ENCODE peak calls at places on chromosomes 1 and 21, in eight cellular contexts. Z is left ventricle myocardium inferior; J is fibroblast of villous mesenchyme; C is neural progenitor cell; A is heart right ventricle; B is CD8-positive, alpha-beta T cell; M is PC-3; V is endothelial cell of umbilical vein. K is an unnamed sample.

GRCh38 chr1:104387716-104388508 is 638.2 kb downstream of the AMY1C start:
- DNase-seq in C (no peak), Z (no peak), J (no peak), V (no peak), A (no peak), B (no peak), M (peak), K (no peak)

GRCh38 chr1:201463071-201463552 is 5.9 kb downstream of the PHLDA3 start:
- DNase-seq in M (peak), A (no peak), B (no peak), C (peak), V (no peak), J (no peak), Z (no peak), K (no peak)

GRCh38 chr1:50300303-50300702 is 122.9 kb downstream of the DMRTA2 start:
- DNase-seq in A (no peak), V (no peak), J (no peak), C (no peak), B (no peak), Z (no peak), M (no peak), K (no peak)

GRCh38 chr1:93000291-93000690 is 39.0 kb upstream of the DIPK1A start:
- DNase-seq in J (no peak), Z (no peak), B (no peak), A (no peak), V (no peak), M (no peak), C (peak), K (no peak)

GRCh38 chr1:151266315-151266714 is 11.8 kb downstream of the PSMD4 start:
- DNase-seq in B (no peak), C (no peak), Z (no peak), V (no peak), J (no peak), M (no peak), A (no peak), K (no peak)

GRCh38 chr21:46054447-46054846 is 43.5 kb upstream of the COL6A2 start:
- DNase-seq in M (no peak), V (no peak), A (no peak), Z (no peak), C (peak), J (peak), B (no peak), K (peak)

GRCh38 chr1:54265126-54265525 is 65.2 kb downstream of the MRPL37 start:
- DNase-seq in V (no peak), B (no peak), J (no peak), C (no peak), Z (no peak), A (no peak), M (no peak), K (no peak)

GRCh38 chr1:16075337-16076002 is 2.0 kb upstream of the FAM131C start:
- DNase-seq in C (no peak), V (no peak), B (no peak), A (peak), M (peak), J (peak), Z (peak), K (peak)

GRCh38 chr1:87730274-87731222 is 401.9 kb downstream of the LMO4 start:
- DNase-seq in C (no peak), M (no peak), B (no peak), Z (no peak), A (no peak), J (no peak), V (no peak), K (no peak)

GRCh38 chr1:19450811-19451564 is 34.4 kb downstream of the CAPZB start:
- DNase-seq in M (peak), C (no peak), B (no peak), Z (no peak), J (peak), V (peak), A (no peak), K (peak)

GRCh38 chr1:154755858-154756730 is 114.0 kb downstream of the KCNN3 start:
- DNase-seq in B (no peak), V (no peak), A (no peak), Z (no peak), M (peak), C (no peak), J (no peak), K (peak)

GRCh38 chr1:77281491-77282186 is at the start of gene AK5:
- DNase-seq in M (peak), Z (peak), A (peak), V (peak), C (peak), B (peak), J (peak), K (peak)

GRCh38 chr1:29832471-29832870 is 596.1 kb downstream of the PTPRU start:
- DNase-seq in C (no peak), V (no peak), M (no peak), Z (no peak), B (no peak), A (no peak), J (no peak), K (no peak)

GRCh38 chr1:229694053-229694693 is 68.1 kb downstream of the URB2 start:
- DNase-seq in V (no peak), Z (peak), J (peak), B (no peak), A (peak), C (peak), M (no peak), K (peak)

GRCh38 chr1:45503462-45504360 is 3.6 kb downstream of the MMACHC start:
- DNase-seq in C (no peak), M (no peak), J (no peak), V (no peak), B (no peak), Z (no peak), A (no peak), K (no peak)

GRCh38 chr1:43856188-43856587 is 77.4 kb upstream of the ARTN start:
- DNase-seq in V (no peak), J (no peak), A (no peak), M (no peak), B (no peak), C (no peak), Z (no peak), K (no peak)

GRCh38 chr1:160081261-160081936 is at the start of gene KCNJ9:
- DNase-seq in Z (no peak), J (no peak), V (no peak), B (no peak), A (no peak), M (no peak), C (peak), K (no peak)

GRCh38 chr1:93659805-93660479 is 21.7 kb downstream of the BCAR3 start:
- DNase-seq in A (peak), M (no peak), V (no peak), J (peak), Z (peak), C (no peak), B (no peak), K (no peak)

GRCh38 chr1:226793620-226794276 is 54.7 kb upstream of the ITPKB start:
- DNase-seq in B (no peak), J (no peak), Z (no peak), A (no peak), C (no peak), M (no peak), V (peak), K (no peak)

GRCh38 chr21:45282283-45283018 is 5.2 kb downstream of the POFUT2 start:
- DNase-seq in M (no peak), V (no peak), B (no peak), A (no peak), C (no peak), Z (no peak), J (no peak), K (no peak)

GRCh38 chr1:182589520-182589919 is 464 bp upstream of the RNASEL start:
- DNase-seq in V (no peak), Z (no peak), C (no peak), B (no peak), J (no peak), A (no peak), M (no peak), K (no peak)

GRCh38 chr1:78607334-78607927 is 12.8 kb upstream of the IFI44L start:
- DNase-seq in J (peak), C (peak), A (no peak), M (peak), Z (no peak), V (peak), B (no peak), K (peak)

GRCh38 chr21:16117331-16117730 is 387.5 kb downstream of the USP25 start:
- DNase-seq in A (no peak), Z (no peak), V (peak), B (no peak), J (peak), M (no peak), C (no peak), K (peak)

GRCh38 chr1:93805027-93805426 is 74.0 kb downstream of the DNTTIP2 start:
- DNase-seq in B (no peak), A (no peak), V (peak), C (no peak), M (peak), J (peak), Z (no peak), K (no peak)

GRCh38 chr1:245822997-245823396 is 668.2 kb downstream of the KIF26B start:
- DNase-seq in J (peak), A (no peak), Z (no peak), M (peak), V (no peak), C (no peak), B (no peak), K (peak)

GRCh38 chr1:206508956-206509355 is 1.6 kb downstream of the RASSF5 start:
- DNase-seq in B (no peak), A (no peak), V (no peak), M (no peak), Z (no peak), J (peak), C (no peak), K (peak)

GRCh38 chr1:11676386-11677103 is 4.4 kb downstream of the MAD2L2 start:
- DNase-seq in B (no peak), M (no peak), A (no peak), C (no peak), Z (no peak), V (no peak), J (no peak), K (no peak)

GRCh38 chr1:57186455-57186854 is 220.6 kb upstream of the C8B start:
- DNase-seq in B (no peak), V (no peak), J (no peak), Z (no peak), A (no peak), M (no peak), C (no peak), K (no peak)

GRCh38 chr1:94694234-94694915 is 125.8 kb upstream of the SLC44A3 start:
- DNase-seq in C (no peak), B (no peak), M (no peak), A (no peak), Z (no peak), V (no peak), J (no peak), K (no peak)

GRCh38 chr1:150764617-150765090 is 924 bp downstream of the CTSS start:
- DNase-seq in C (no peak), M (peak), A (no peak), B (no peak), Z (no peak), J (peak), V (peak), K (peak)

GRCh38 chr1:200739499-200740290 is 1.0 kb downstream of the CAMSAP2 start:
- DNase-seq in J (peak), V (peak), Z (no peak), A (peak), C (peak), B (no peak), M (peak), K (no peak)

GRCh38 chr1:244863491-244864252 is 671 bp downstream of the HNRNPU start:
- DNase-seq in M (no peak), A (peak), B (no peak), C (no peak), Z (peak), J (peak), V (no peak), K (no peak)

GRCh38 chr21:25964009-25964408 is 206.6 kb downstream of the APP start:
- DNase-seq in C (no peak), J (no peak), Z (no peak), A (no peak), M (peak), B (no peak), V (peak), K (peak)

GRCh38 chr1:109193653-109194590 is 19.8 kb upstream of the SARS1 start:
- DNase-seq in Z (no peak), M (peak), J (peak), B (peak), V (peak), C (peak), A (peak), K (peak)

GRCh38 chr21:38667466-38667865 is 138.3 kb upstream of the ETS2 start:
- DNase-seq in B (no peak), J (no peak), Z (no peak), C (no peak), A (no peak), V (no peak), M (no peak), K (no peak)

GRCh38 chr21:38668067-38668466 is 137.7 kb upstream of the ETS2 start:
- DNase-seq in V (no peak), M (no peak), Z (no peak), J (no peak), A (no peak), B (no peak), C (no peak), K (no peak)

GRCh38 chr21:38668501-38668900 is 137.2 kb upstream of the ETS2 start:
- DNase-seq in V (no peak), J (no peak), B (no peak), C (no peak), A (no peak), Z (no peak), M (no peak), K (no peak)

GRCh38 chr21:38671716-38672115 is 134.0 kb upstream of the ETS2 start:
- DNase-seq in V (no peak), C (no peak), M (no peak), A (no peak), Z (no peak), B (no peak), J (peak), K (peak)

GRCh38 chr21:38669186-38669585 is 136.5 kb upstream of the ETS2 start:
- DNase-seq in B (no peak), M (peak), J (peak), C (peak), A (no peak), V (peak), Z (no peak), K (peak)
- TF ChIP-seq CTCF in B (no peak), M (peak), J (peak), C (peak), A (peak), V (peak), Z (peak), K (peak)

GRCh38 chr1:1080122-1080753 is 6.1 kb upstream of the RNF223 start:
- DNase-seq in M (peak), A (peak), B (no peak), V (peak), Z (peak), J (peak), C (peak), K (peak)
- H3K4me3 ChIP-seq in M (peak), A (peak), B (no peak), V (no peak), Z (peak), J (peak), C (peak), K (peak)

DNA sequence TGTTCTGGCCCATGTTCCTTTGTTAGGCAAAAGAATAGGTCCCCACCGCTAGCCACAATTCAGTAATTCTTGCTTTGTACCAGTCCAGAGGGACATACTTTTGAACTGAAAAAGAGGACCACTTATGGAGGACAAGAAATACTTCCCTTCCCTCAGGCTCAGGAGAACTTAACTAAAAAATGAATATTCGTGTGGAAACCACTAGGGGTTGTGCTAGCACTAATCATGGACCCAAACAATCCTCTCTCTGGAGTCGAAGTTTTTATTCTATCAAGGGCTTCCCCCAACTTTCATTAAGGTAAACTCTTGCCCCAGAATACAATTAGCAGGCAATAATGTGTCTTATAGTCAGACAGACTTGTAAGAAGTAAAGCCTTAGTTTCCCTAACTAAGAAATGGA is 19.3 kb downstream of the TNFSF4 start:
- DNase-seq in C (no peak), V (no peak), A (no peak), B (no peak), M (peak), Z (no peak), J (no peak), K (no peak)
- TF ChIP-seq CTCF in C (no peak), V (no peak), A (no peak), B (no peak), M (peak), Z (no peak), J (no peak), K (no peak)

DNA sequence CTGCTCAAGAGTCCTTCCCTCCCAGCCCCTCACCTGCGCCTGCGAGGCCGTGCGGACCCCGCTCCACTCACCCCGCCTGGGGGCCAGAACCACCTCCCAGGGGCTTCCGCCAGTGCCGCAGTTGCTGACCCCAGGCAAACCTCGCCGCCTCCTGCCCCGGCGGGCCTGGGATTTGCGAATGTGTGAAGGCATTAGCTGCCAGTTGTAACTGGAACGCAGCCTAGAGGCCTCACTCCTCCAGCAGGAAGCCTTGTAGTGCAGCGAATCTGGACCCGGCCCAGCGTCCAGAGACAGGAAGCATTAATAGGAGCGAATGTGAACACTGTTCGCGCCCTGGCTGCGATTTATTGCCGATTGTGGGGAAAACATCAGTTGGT is 140.9 kb upstream of the ARHGEF16 start:
- DNase-seq in C (peak), B (no peak), A (peak), M (peak), V (peak), J (peak), Z (peak), K (peak)
- H3K4me3 ChIP-seq in C (no peak), B (no peak), A (peak), M (no peak), V (no peak), J (no peak), Z (peak), K (no peak)

GRCh38 chr1:110478886-110479285 is 27.9 kb downstream of the PROK1 start:
- DNase-seq in V (no peak), Z (no peak), A (no peak), C (no peak), B (no peak), M (no peak), J (no peak), K (no peak)

GRCh38 chr1:110478241-110478640 is 27.3 kb downstream of the PROK1 start:
- DNase-seq in A (no peak), C (no peak), B (no peak), M (no peak), Z (no peak), V (no peak), J (no peak), K (no peak)

GRCh38 chr1:110477041-110477440 is 26.1 kb downstream of the PROK1 start:
- DNase-seq in A (no peak), V (peak), B (no peak), J (peak), C (no peak), M (peak), Z (no peak), K (peak)

GRCh38 chr1:110476028-110476765 is 25.2 kb downstream of the PROK1 start:
- DNase-seq in Z (no peak), M (no peak), A (no peak), V (peak), B (no peak), C (no peak), J (peak), K (peak)

GRCh38 chr1:110477445-110477957 is 26.6 kb downstream of the PROK1 start:
- DNase-seq in J (no peak), B (no peak), A (no peak), Z (no peak), M (no peak), C (peak), V (no peak), K (no peak)
- TF ChIP-seq CTCF in J (peak), B (no peak), A (no peak), Z (no peak), M (peak), C (peak), V (no peak), K (peak)

GRCh38 chr1:6181347-6181770 is 1.2 kb upstream of the CHD5 start:
- DNase-seq in Z (no peak), V (no peak), M (no peak), J (no peak), C (peak), A (no peak), B (no peak), K (no peak)

GRCh38 chr1:6180578-6181311 is 624 bp upstream of the CHD5 start:
- DNase-seq in M (no peak), B (no peak), V (no peak), Z (no peak), J (no peak), C (peak), A (no peak), K (no peak)

GRCh38 chr1:6179564-6180175 is 451 bp downstream of the CHD5 start:
- DNase-seq in V (no peak), M (no peak), Z (no peak), B (no peak), J (no peak), A (no peak), C (peak), K (no peak)

GRCh38 chr1:6178751-6179563 is 1.2 kb downstream of the CHD5 start:
- DNase-seq in Z (no peak), C (peak), A (no peak), J (no peak), V (no peak), M (no peak), B (no peak), K (no peak)

GRCh38 chr1:6180215-6180577 is at the start of gene CHD5:
- DNase-seq in J (no peak), M (peak), A (no peak), V (no peak), B (no peak), C (peak), Z (no peak), K (no peak)
- H3K4me3 ChIP-seq in J (no peak), M (peak), A (peak), V (no peak), B (peak), C (peak), Z (peak), K (no peak)

GRCh38 chr1:100351095-100351884 is 1.0 kb upstream of the CDC14A start:
- DNase-seq in A (peak), C (peak), J (peak), M (peak), Z (peak), V (peak), B (peak), K (peak)
- TF ChIP-seq CTCF in A (no peak), C (peak), J (peak), M (peak), Z (peak), V (peak), B (no peak), K (peak)

DNA sequence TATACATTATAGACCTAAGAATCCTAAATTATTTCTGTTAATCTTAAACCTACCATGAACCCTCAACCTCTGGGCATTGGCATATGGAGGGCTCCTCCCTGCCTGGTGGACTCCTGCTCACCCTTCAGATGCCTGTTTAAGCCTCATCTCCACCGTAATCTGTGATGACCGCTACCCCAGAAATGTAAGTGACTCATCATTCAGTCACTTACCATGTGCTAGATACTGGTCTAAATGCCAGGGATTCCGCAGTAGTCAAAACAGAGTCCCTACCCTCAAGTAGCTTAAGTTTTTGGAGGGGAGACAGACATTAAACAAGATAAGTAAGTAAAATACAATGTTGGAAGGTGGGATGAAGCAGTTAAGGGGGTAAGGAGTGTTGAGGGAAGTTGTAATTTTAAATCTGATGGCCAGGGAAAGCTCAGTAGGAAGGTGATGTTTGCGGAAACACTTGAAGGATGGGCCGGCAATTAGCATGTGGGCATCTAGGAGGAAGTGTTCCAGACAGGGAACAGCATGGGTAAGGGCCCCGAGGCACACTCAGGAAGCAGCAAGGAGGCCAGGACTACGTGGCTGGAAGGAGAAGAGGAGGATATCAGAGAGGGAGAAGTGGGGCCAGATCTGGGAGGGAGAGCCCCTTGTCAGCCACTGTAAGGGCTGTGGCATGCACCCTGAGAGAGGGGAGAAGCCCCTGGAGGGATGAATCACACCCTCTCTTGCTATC is 141.7 kb upstream of the HOOK1 start:
- DNase-seq in A (no peak), C (no peak), J (peak), B (no peak), M (peak), V (peak), Z (no peak), K (peak)
- H3K4me3 ChIP-seq in A (no peak), C (no peak), J (no peak), B (no peak), M (no peak), V (no peak), Z (no peak), K (no peak)

K was measured in fibroblast of pulmonary artery.